ENCODE peak calls at places on chromosomes 6 and 20, in seven cellular contexts. W, T, M, R, L, F and O are unnamed samples. For H3K9me3, the result is how much of the 10 kb centered on the place peaks cover.

GRCh38 chr20:48171071-48171470 is 385.8 kb upstream of the SULF2 start:
- DNase-seq in R (no peak), T (no peak), L (no peak), W (no peak), F (no peak), M (no peak), O (no peak)

GRCh38 chr20:37627060-37627766 is 66.6 kb upstream of the CTNNBL1 start:
- DNase-seq in W (no peak), R (peak), L (peak), M (peak), T (peak), F (peak), O (no peak)

GRCh38 chr6:45814772-45815171 is 200.9 kb downstream of the CLIC5 start:
- DNase-seq in W (no peak), F (no peak), M (no peak), L (no peak), T (no peak), R (no peak), O (no peak)

GRCh38 chr20:31569163-31570020 is 35.7 kb upstream of the ID1 start:
- DNase-seq in M (peak), R (peak), T (no peak), L (peak), W (peak), F (peak), O (no peak)

GRCh38 chr20:45097485-45098095 is 3.3 kb downstream of the KCNS1 start:
- DNase-seq in W (no peak), L (no peak), M (no peak), R (no peak), F (no peak), T (no peak), O (no peak)

GRCh38 chr6:7171119-7171518 is 63.4 kb downstream of the RREB1 start:
- DNase-seq in W (no peak), T (no peak), R (no peak), F (no peak), L (peak), M (no peak), O (no peak)

GRCh38 chr20:8330316-8330784 is 198.3 kb downstream of the PLCB1 start:
- DNase-seq in R (no peak), F (no peak), L (no peak), M (no peak), T (no peak), W (no peak), O (no peak)

GRCh38 chr6:11121851-11122250 is 10.3 kb upstream of the ERVFRD-1 start:
- DNase-seq in F (no peak), T (no peak), M (no peak), W (no peak), L (no peak), R (no peak), O (no peak)

GRCh38 chr6:147106759-147107401 is 97.3 kb upstream of the STXBP5 start:
- DNase-seq in F (no peak), R (no peak), W (no peak), L (no peak), T (no peak), M (no peak), O (no peak)

GRCh38 chr6:37381579-37381978 is 27.8 kb downstream of the RNF8 start:
- DNase-seq in W (peak), R (no peak), L (peak), T (peak), F (no peak), M (peak), O (no peak)

GRCh38 chr6:74137910-74138309 is 441.9 kb downstream of the CD109 start:
- DNase-seq in M (no peak), T (peak), F (no peak), L (no peak), R (no peak), W (no peak), O (no peak)

DNA sequence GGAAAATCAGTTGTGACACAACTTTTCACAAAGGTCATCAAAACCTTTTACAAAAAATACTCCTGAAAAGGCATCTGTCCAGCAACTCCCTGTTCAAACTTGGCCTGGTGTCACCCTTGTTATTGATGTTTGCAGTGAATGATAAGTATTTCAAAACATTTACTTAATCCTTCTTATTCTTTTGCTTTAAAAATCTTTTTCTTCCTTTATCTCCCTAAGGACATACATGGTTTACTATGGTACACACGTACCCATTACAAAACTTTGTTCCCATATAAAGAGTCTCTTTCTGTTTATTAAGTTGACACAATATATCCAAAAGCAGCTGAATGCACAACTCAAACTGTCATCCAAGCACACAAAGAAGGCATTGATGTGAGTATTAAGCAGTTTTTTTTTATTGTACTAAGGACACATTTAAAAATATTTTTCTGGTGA is 17.5 kb downstream of the GSTA2 start:
- DNase-seq in L (no peak), F (no peak), M (no peak), T (no peak), W (no peak), R (no peak), O (no peak)
- H3K9me3 ChIP-seq in L (under half), F (under half), M (under half), T (under half), W (under half), R (under half), O (under half)

GRCh38 chr6:151564654-151565053 is 70.8 kb downstream of the CCDC170 start:
- DNase-seq in F (no peak), R (no peak), W (no peak), M (no peak), T (no peak), L (no peak), O (no peak)

GRCh38 chr6:151566557-151566956 is 72.7 kb downstream of the CCDC170 start:
- DNase-seq in W (no peak), T (no peak), M (no peak), L (no peak), R (no peak), F (no peak), O (no peak)

GRCh38 chr6:151565940-151566339 is 72.1 kb downstream of the CCDC170 start:
- DNase-seq in T (no peak), F (no peak), W (no peak), R (no peak), M (no peak), L (no peak), O (no peak)

DNA sequence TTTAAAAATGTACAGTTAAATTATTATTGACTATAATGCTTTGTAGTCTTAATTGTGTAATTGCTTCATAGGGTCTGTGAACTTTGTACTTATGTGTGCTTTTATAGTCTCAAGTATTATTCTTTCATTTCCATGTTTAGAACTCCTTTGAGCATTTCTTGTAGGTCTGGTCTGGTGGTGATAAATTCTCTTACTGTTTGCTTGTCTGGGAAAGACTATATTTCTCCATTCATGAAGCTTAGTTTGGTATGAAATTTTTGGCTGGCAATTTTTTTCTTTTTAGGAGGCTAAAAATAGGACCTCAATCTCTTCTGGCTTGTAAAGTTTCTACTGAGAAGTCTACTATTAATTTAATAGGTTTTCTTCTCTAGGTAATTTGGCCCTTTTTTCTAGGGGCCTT is 67.4 kb downstream of the CCDC170 start:
- DNase-seq in L (no peak), W (no peak), T (no peak), R (no peak), M (no peak), F (no peak), O (no peak)
- H3K9me3 ChIP-seq in L (under half), W (under half), T (under half), R (under half), M (under half), F (half or more), O (under half)

DNA sequence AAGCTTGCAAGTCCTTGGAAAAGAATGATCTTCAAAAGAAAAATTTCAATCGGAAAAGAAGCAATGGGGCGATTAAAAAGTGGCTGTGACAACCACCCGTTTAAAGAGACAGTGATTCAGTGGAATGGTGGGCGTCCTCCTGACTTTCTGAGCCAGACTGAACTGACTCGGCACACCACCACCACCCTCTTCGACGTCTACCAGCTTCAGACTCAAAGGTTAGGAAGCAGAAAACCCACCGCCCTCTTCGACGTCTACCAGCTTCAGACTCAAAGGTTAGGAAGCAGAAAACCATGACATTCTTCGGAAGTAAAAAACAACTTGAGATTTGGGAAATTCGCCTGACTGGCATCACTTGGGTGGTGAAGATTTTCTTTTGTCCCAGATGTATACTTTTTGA is 28.3 kb upstream of the IRF4 start:
- DNase-seq in F (no peak), R (no peak), M (no peak), L (no peak), T (no peak), W (no peak), O (no peak)
- H3K9me3 ChIP-seq in F (under half), R (under half), M (under half), L (under half), T (under half), W (under half), O (under half)

GRCh38 chr20:15544727-15545126 is 1028.5 kb downstream of the KIF16B start:
- DNase-seq in W (no peak), F (no peak), R (no peak), M (no peak), T (no peak), L (no peak), O (no peak)
- H3K9me3 ChIP-seq in W (under half), F (under half), R (under half), M (under half), T (under half), L (under half), O (under half)

GRCh38 chr20:34213213-34213612 is 28.0 kb upstream of the ASIP start:
- DNase-seq in W (no peak), L (no peak), F (no peak), T (no peak), M (no peak), R (no peak), O (no peak)

GRCh38 chr20:34215711-34216381 is 25.4 kb upstream of the ASIP start:
- DNase-seq in L (no peak), T (peak), F (peak), W (peak), R (peak), M (peak), O (peak)

GRCh38 chr20:34211591-34211990 is 29.6 kb upstream of the ASIP start:
- DNase-seq in L (peak), F (no peak), M (no peak), W (no peak), R (no peak), T (no peak), O (no peak)

GRCh38 chr20:34209111-34209510 is 32.1 kb upstream of the ASIP start:
- DNase-seq in F (no peak), W (no peak), R (no peak), T (no peak), L (no peak), M (no peak), O (no peak)

GRCh38 chr20:34210271-34210670 is 31.0 kb upstream of the ASIP start:
- DNase-seq in F (no peak), W (no peak), T (no peak), R (no peak), L (peak), M (no peak), O (no peak)
- H3K9me3 ChIP-seq in F (under half), W (under half), T (under half), R (under half), L (half or more), M (under half), O (under half)

DNA sequence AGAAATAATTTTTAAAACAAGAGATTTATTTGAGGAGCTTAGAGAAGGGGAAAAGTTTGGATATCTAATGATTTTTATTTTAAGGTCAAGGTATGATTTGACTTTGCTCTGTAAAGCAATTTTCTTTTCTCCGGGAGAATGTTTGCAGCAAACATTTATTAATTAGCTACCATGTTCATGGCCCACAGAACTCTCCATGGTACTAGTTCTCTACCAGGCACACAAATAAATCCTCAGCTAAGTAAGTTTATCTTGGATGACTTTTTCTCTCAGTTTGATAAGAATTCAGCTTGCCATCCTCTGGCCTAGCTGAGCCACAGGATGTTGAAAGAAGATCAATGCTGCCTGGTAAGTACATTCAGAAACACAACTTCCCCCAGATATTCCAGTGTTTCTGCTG is 94.3 kb downstream of the PHACTR3 start:
- DNase-seq in F (no peak), T (no peak), W (no peak), M (no peak), L (no peak), R (no peak), O (no peak)
- H3K9me3 ChIP-seq in F (under half), T (under half), W (under half), M (under half), L (under half), R (under half), O (under half)

GRCh38 chr20:15846446-15846845 is 726.8 kb downstream of the KIF16B start:
- DNase-seq in T (no peak), F (no peak), M (no peak), W (no peak), L (no peak), R (no peak), O (no peak)
- H3K9me3 ChIP-seq in T (under half), F (under half), M (under half), W (under half), L (under half), R (under half), O (under half)

GRCh38 chr6:27297857-27298730 is 14.0 kb downstream of the POM121L2 start:
- DNase-seq in M (peak), F (no peak), T (peak), R (no peak), W (no peak), L (no peak), O (no peak)
- H3K9me3 ChIP-seq in M (under half), F (under half), T (under half), R (under half), W (under half), L (under half), O (under half)

GRCh38 chr20:56171087-56172012 is 77.2 kb upstream of the MC3R start:
- DNase-seq in T (no peak), M (peak), L (peak), W (no peak), R (no peak), F (no peak), O (no peak)
- H3K9me3 ChIP-seq in T (under half), M (under half), L (under half), W (under half), R (under half), F (under half), O (under half)

DNA sequence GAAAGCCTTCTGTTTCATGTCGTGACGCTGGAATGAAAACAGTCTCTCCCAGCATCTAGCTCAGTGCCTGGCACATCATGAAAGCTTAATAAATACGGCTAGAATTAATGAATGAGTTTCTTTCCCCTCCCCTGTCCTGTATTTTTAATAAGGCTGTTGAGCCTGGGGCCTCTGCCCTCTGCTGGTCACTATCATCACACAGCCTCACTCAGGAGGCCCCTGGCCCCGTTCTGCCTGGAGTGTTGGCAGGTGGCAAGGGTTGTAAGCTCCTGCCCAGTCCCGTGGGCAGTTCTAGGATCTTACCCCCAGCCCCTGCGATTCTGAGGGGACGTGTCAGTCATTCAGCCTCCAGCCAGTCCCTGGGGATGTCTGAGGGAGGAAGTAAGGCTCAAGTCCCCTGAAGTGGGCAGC is 41.4 kb downstream of the PHACTR3 start:
- DNase-seq in R (no peak), L (no peak), F (no peak), M (no peak), W (peak), T (no peak), O (no peak)
- H3K9me3 ChIP-seq in R (under half), L (under half), F (under half), M (under half), W (under half), T (under half), O (under half)